ENCODE peak calls at places on chromosome 1, in nine cellular contexts. One of them, this sample, is unnamed.

GRCh38 chr1:117818456-117818855 is 111.0 kb downstream of the GDAP2 start:
- DNase-seq in activated T-cell treated with anti-CD3 and anti-CD28 coated beads for 24 hours: no peak
- DNase-seq in activated T-helper 1 cell treated with anti-CD3 and anti-CD28 coated beads, Interleukin-12 subunit alpha, Interleukin-12 subunit beta, Interleukin-2, Interleukin-4 antibody, amounts not matched to agents 30 ng/mL and 10 ng/mL and 1 ng/mL, durations not matched to agents 14 hours and 24 hours and 36 hours: no peak
- DNase-seq in activated CD4-positive, alpha-beta T cell treated with anti-CD3 and anti-CD28 coated beads for 24 hours: no peak
- DNase-seq in GM12891: no peak
- DNase-seq in retina: no peak
- DNase-seq in nephron progenitor cell: no peak
- DNase-seq in WTC11: no peak
- DNase-seq in A673: no peak
- DNase-seq in this sample: no peak

GRCh38 chr1:201593200-201593828 is 54.4 kb downstream of the NAV1 start:
- DNase-seq in WTC11: no peak
- DNase-seq in nephron progenitor cell: no peak
- DNase-seq in retina: no peak
- DNase-seq in activated T-cell treated with anti-CD3 and anti-CD28 coated beads for 24 hours: no peak
- DNase-seq in activated T-helper 1 cell treated with anti-CD3 and anti-CD28 coated beads, Interleukin-12 subunit alpha, Interleukin-12 subunit beta, Interleukin-2, Interleukin-4 antibody, amounts not matched to agents 30 ng/mL and 10 ng/mL and 1 ng/mL, durations not matched to agents 14 hours and 24 hours and 36 hours: no peak
- DNase-seq in A673: peak; percentile 38
- DNase-seq in GM12891: no peak
- DNase-seq in activated CD4-positive, alpha-beta T cell treated with anti-CD3 and anti-CD28 coated beads for 24 hours: no peak
- DNase-seq in this sample: no peak

GRCh38 chr1:174999216-174999925 is 376 bp upstream of the CACYBP start:
- DNase-seq in retina: peak; percentile 100
- DNase-seq in GM12891: peak; percentile 32
- DNase-seq in activated T-helper 1 cell treated with anti-CD3 and anti-CD28 coated beads, Interleukin-12 subunit alpha, Interleukin-12 subunit beta, Interleukin-2, Interleukin-4 antibody, amounts not matched to agents 30 ng/mL and 10 ng/mL and 1 ng/mL, durations not matched to agents 14 hours and 24 hours and 36 hours: peak; percentile 96
- DNase-seq in activated CD4-positive, alpha-beta T cell treated with anti-CD3 and anti-CD28 coated beads for 24 hours: peak; percentile 93
- DNase-seq in A673: peak; percentile 99
- DNase-seq in activated T-cell treated with anti-CD3 and anti-CD28 coated beads for 24 hours: peak; percentile 97
- DNase-seq in WTC11: peak; percentile 94
- DNase-seq in nephron progenitor cell: peak; percentile 96
- DNase-seq in this sample: peak; percentile 93

GRCh38 chr1:80566123-80566522 is 1234.6 kb upstream of the ADGRL2 start:
- DNase-seq in WTC11: no peak
- DNase-seq in A673: no peak
- DNase-seq in activated CD4-positive, alpha-beta T cell treated with anti-CD3 and anti-CD28 coated beads for 24 hours: no peak
- DNase-seq in GM12891: no peak
- DNase-seq in nephron progenitor cell: no peak
- DNase-seq in retina: no peak
- DNase-seq in activated T-helper 1 cell treated with anti-CD3 and anti-CD28 coated beads, Interleukin-12 subunit alpha, Interleukin-12 subunit beta, Interleukin-2, Interleukin-4 antibody, amounts not matched to agents 30 ng/mL and 10 ng/mL and 1 ng/mL, durations not matched to agents 14 hours and 24 hours and 36 hours: no peak
- DNase-seq in activated T-cell treated with anti-CD3 and anti-CD28 coated beads for 24 hours: no peak
- DNase-seq in this sample: no peak

GRCh38 chr1:217917277-217917887 is 286.2 kb downstream of the SPATA17 start:
- DNase-seq in GM12891: no peak
- DNase-seq in A673: no peak
- DNase-seq in activated CD4-positive, alpha-beta T cell treated with anti-CD3 and anti-CD28 coated beads for 24 hours: no peak
- DNase-seq in retina: no peak
- DNase-seq in nephron progenitor cell: no peak
- DNase-seq in activated T-cell treated with anti-CD3 and anti-CD28 coated beads for 24 hours: no peak
- DNase-seq in activated T-helper 1 cell treated with anti-CD3 and anti-CD28 coated beads, Interleukin-12 subunit alpha, Interleukin-12 subunit beta, Interleukin-2, Interleukin-4 antibody, amounts not matched to agents 30 ng/mL and 10 ng/mL and 1 ng/mL, durations not matched to agents 14 hours and 24 hours and 36 hours: no peak
- DNase-seq in WTC11: no peak
- DNase-seq in this sample: no peak

GRCh38 chr1:51518033-51518729 is 885 bp downstream of the EPS15 start:
- DNase-seq in activated CD4-positive, alpha-beta T cell treated with anti-CD3 and anti-CD28 coated beads for 24 hours: no peak
- DNase-seq in retina: peak; percentile 78
- DNase-seq in A673: peak; percentile 51
- DNase-seq in WTC11: peak; percentile 32
- DNase-seq in GM12891: no peak
- DNase-seq in nephron progenitor cell: peak; percentile 37
- DNase-seq in activated T-helper 1 cell treated with anti-CD3 and anti-CD28 coated beads, Interleukin-12 subunit alpha, Interleukin-12 subunit beta, Interleukin-2, Interleukin-4 antibody, amounts not matched to agents 30 ng/mL and 10 ng/mL and 1 ng/mL, durations not matched to agents 14 hours and 24 hours and 36 hours: peak; percentile 27
- DNase-seq in activated T-cell treated with anti-CD3 and anti-CD28 coated beads for 24 hours: peak; percentile 17
- DNase-seq in this sample: peak; percentile 75

GRCh38 chr1:206912445-206913095 is 9.2 kb downstream of the FCMR start:
- DNase-seq in retina: peak; percentile 73
- DNase-seq in activated T-cell treated with anti-CD3 and anti-CD28 coated beads for 24 hours: peak; percentile 62
- DNase-seq in WTC11: peak; percentile 70
- DNase-seq in activated CD4-positive, alpha-beta T cell treated with anti-CD3 and anti-CD28 coated beads for 24 hours: peak; percentile 45
- DNase-seq in activated T-helper 1 cell treated with anti-CD3 and anti-CD28 coated beads, Interleukin-12 subunit alpha, Interleukin-12 subunit beta, Interleukin-2, Interleukin-4 antibody, amounts not matched to agents 30 ng/mL and 10 ng/mL and 1 ng/mL, durations not matched to agents 14 hours and 24 hours and 36 hours: peak; percentile 49
- DNase-seq in A673: peak; percentile 80
- DNase-seq in GM12891: no peak
- DNase-seq in nephron progenitor cell: peak; percentile 62
- DNase-seq in this sample: peak; percentile 76

GRCh38 chr1:196955926-196956325 is 12.4 kb downstream of the CFHR2 start:
- DNase-seq in activated T-cell treated with anti-CD3 and anti-CD28 coated beads for 24 hours: no peak
- DNase-seq in activated CD4-positive, alpha-beta T cell treated with anti-CD3 and anti-CD28 coated beads for 24 hours: no peak
- DNase-seq in WTC11: no peak
- DNase-seq in A673: no peak
- DNase-seq in activated T-helper 1 cell treated with anti-CD3 and anti-CD28 coated beads, Interleukin-12 subunit alpha, Interleukin-12 subunit beta, Interleukin-2, Interleukin-4 antibody, amounts not matched to agents 30 ng/mL and 10 ng/mL and 1 ng/mL, durations not matched to agents 14 hours and 24 hours and 36 hours: no peak
- DNase-seq in nephron progenitor cell: no peak
- DNase-seq in GM12891: no peak
- DNase-seq in retina: no peak
- DNase-seq in this sample: no peak

GRCh38 chr1:160193091-160193819 is 2.9 kb downstream of the CASQ1 start:
- DNase-seq in activated T-cell treated with anti-CD3 and anti-CD28 coated beads for 24 hours: peak; percentile 74
- DNase-seq in activated CD4-positive, alpha-beta T cell treated with anti-CD3 and anti-CD28 coated beads for 24 hours: peak; percentile 78
- DNase-seq in activated T-helper 1 cell treated with anti-CD3 and anti-CD28 coated beads, Interleukin-12 subunit alpha, Interleukin-12 subunit beta, Interleukin-2, Interleukin-4 antibody, amounts not matched to agents 30 ng/mL and 10 ng/mL and 1 ng/mL, durations not matched to agents 14 hours and 24 hours and 36 hours: peak; percentile 63
- DNase-seq in GM12891: peak; percentile 55
- DNase-seq in A673: peak; percentile 85
- DNase-seq in nephron progenitor cell: peak; percentile 94
- DNase-seq in WTC11: peak; percentile 96
- DNase-seq in retina: peak; percentile 94
- DNase-seq in this sample: peak; percentile 92

GRCh38 chr1:225655509-225656258 is 2.8 kb upstream of the ENAH start:
- DNase-seq in activated CD4-positive, alpha-beta T cell treated with anti-CD3 and anti-CD28 coated beads for 24 hours: no peak
- DNase-seq in activated T-cell treated with anti-CD3 and anti-CD28 coated beads for 24 hours: no peak
- DNase-seq in WTC11: no peak
- DNase-seq in GM12891: no peak
- DNase-seq in activated T-helper 1 cell treated with anti-CD3 and anti-CD28 coated beads, Interleukin-12 subunit alpha, Interleukin-12 subunit beta, Interleukin-2, Interleukin-4 antibody, amounts not matched to agents 30 ng/mL and 10 ng/mL and 1 ng/mL, durations not matched to agents 14 hours and 24 hours and 36 hours: no peak
- DNase-seq in A673: peak; percentile 91
- DNase-seq in retina: no peak
- DNase-seq in nephron progenitor cell: no peak
- DNase-seq in this sample: no peak

GRCh38 chr1:88029142-88029541 is 654.9 kb upstream of the PKN2 start:
- DNase-seq in WTC11: no peak
- DNase-seq in activated T-cell treated with anti-CD3 and anti-CD28 coated beads for 24 hours: no peak
- DNase-seq in activated T-helper 1 cell treated with anti-CD3 and anti-CD28 coated beads, Interleukin-12 subunit alpha, Interleukin-12 subunit beta, Interleukin-2, Interleukin-4 antibody, amounts not matched to agents 30 ng/mL and 10 ng/mL and 1 ng/mL, durations not matched to agents 14 hours and 24 hours and 36 hours: no peak
- DNase-seq in activated CD4-positive, alpha-beta T cell treated with anti-CD3 and anti-CD28 coated beads for 24 hours: no peak
- DNase-seq in nephron progenitor cell: no peak
- DNase-seq in retina: no peak
- DNase-seq in A673: peak; percentile 62
- DNase-seq in GM12891: no peak
- DNase-seq in this sample: no peak

GRCh38 chr1:245448858-245449534 is 294.2 kb downstream of the KIF26B start:
- DNase-seq in GM12891: no peak
- DNase-seq in activated T-helper 1 cell treated with anti-CD3 and anti-CD28 coated beads, Interleukin-12 subunit alpha, Interleukin-12 subunit beta, Interleukin-2, Interleukin-4 antibody, amounts not matched to agents 30 ng/mL and 10 ng/mL and 1 ng/mL, durations not matched to agents 14 hours and 24 hours and 36 hours: no peak
- DNase-seq in retina: no peak
- DNase-seq in WTC11: no peak
- DNase-seq in nephron progenitor cell: no peak
- DNase-seq in activated CD4-positive, alpha-beta T cell treated with anti-CD3 and anti-CD28 coated beads for 24 hours: no peak
- DNase-seq in activated T-cell treated with anti-CD3 and anti-CD28 coated beads for 24 hours: no peak
- DNase-seq in A673: no peak
- DNase-seq in this sample: no peak

GRCh38 chr1:210786546-210786945 is 347.4 kb downstream of the KCNH1 start:
- DNase-seq in A673: no peak
- DNase-seq in retina: no peak
- DNase-seq in nephron progenitor cell: no peak
- DNase-seq in activated CD4-positive, alpha-beta T cell treated with anti-CD3 and anti-CD28 coated beads for 24 hours: no peak
- DNase-seq in GM12891: no peak
- DNase-seq in activated T-cell treated with anti-CD3 and anti-CD28 coated beads for 24 hours: no peak
- DNase-seq in activated T-helper 1 cell treated with anti-CD3 and anti-CD28 coated beads, Interleukin-12 subunit alpha, Interleukin-12 subunit beta, Interleukin-2, Interleukin-4 antibody, amounts not matched to agents 30 ng/mL and 10 ng/mL and 1 ng/mL, durations not matched to agents 14 hours and 24 hours and 36 hours: no peak
- DNase-seq in WTC11: no peak
- DNase-seq in this sample: no peak

GRCh38 chr1:215277537-215277936 is 195.0 kb downstream of the KCNK2 start:
- DNase-seq in retina: no peak
- DNase-seq in activated T-cell treated with anti-CD3 and anti-CD28 coated beads for 24 hours: no peak
- DNase-seq in GM12891: no peak
- DNase-seq in activated CD4-positive, alpha-beta T cell treated with anti-CD3 and anti-CD28 coated beads for 24 hours: no peak
- DNase-seq in nephron progenitor cell: no peak
- DNase-seq in WTC11: no peak
- DNase-seq in activated T-helper 1 cell treated with anti-CD3 and anti-CD28 coated beads, Interleukin-12 subunit alpha, Interleukin-12 subunit beta, Interleukin-2, Interleukin-4 antibody, amounts not matched to agents 30 ng/mL and 10 ng/mL and 1 ng/mL, durations not matched to agents 14 hours and 24 hours and 36 hours: no peak
- DNase-seq in A673: no peak
- DNase-seq in this sample: no peak

GRCh38 chr1:26177182-26177684 is at the start of gene CNKSR1:
- DNase-seq in retina: no peak
- DNase-seq in WTC11: peak; percentile 94
- DNase-seq in activated CD4-positive, alpha-beta T cell treated with anti-CD3 and anti-CD28 coated beads for 24 hours: no peak
- DNase-seq in nephron progenitor cell: no peak
- DNase-seq in activated T-cell treated with anti-CD3 and anti-CD28 coated beads for 24 hours: no peak
- DNase-seq in GM12891: no peak
- DNase-seq in activated T-helper 1 cell treated with anti-CD3 and anti-CD28 coated beads, Interleukin-12 subunit alpha, Interleukin-12 subunit beta, Interleukin-2, Interleukin-4 antibody, amounts not matched to agents 30 ng/mL and 10 ng/mL and 1 ng/mL, durations not matched to agents 14 hours and 24 hours and 36 hours: no peak
- DNase-seq in A673: no peak
- DNase-seq in this sample: no peak

GRCh38 chr1:58755468-58755872 is 28.4 kb downstream of the JUN start:
- DNase-seq in nephron progenitor cell: no peak
- DNase-seq in retina: no peak
- DNase-seq in GM12891: peak; percentile 29
- DNase-seq in WTC11: no peak
- DNase-seq in activated CD4-positive, alpha-beta T cell treated with anti-CD3 and anti-CD28 coated beads for 24 hours: peak; percentile 41
- DNase-seq in activated T-cell treated with anti-CD3 and anti-CD28 coated beads for 24 hours: peak; percentile 51
- DNase-seq in activated T-helper 1 cell treated with anti-CD3 and anti-CD28 coated beads, Interleukin-12 subunit alpha, Interleukin-12 subunit beta, Interleukin-2, Interleukin-4 antibody, amounts not matched to agents 30 ng/mL and 10 ng/mL and 1 ng/mL, durations not matched to agents 14 hours and 24 hours and 36 hours: peak; percentile 48
- DNase-seq in A673: peak; percentile 86
- DNase-seq in this sample: peak; percentile 44

GRCh38 chr1:39609618-39610331 is 29.7 kb downstream of the HEYL start:
- DNase-seq in GM12891: peak; percentile 61
- DNase-seq in activated T-helper 1 cell treated with anti-CD3 and anti-CD28 coated beads, Interleukin-12 subunit alpha, Interleukin-12 subunit beta, Interleukin-2, Interleukin-4 antibody, amounts not matched to agents 30 ng/mL and 10 ng/mL and 1 ng/mL, durations not matched to agents 14 hours and 24 hours and 36 hours: peak; percentile 67
- DNase-seq in retina: peak; percentile 84
- DNase-seq in activated T-cell treated with anti-CD3 and anti-CD28 coated beads for 24 hours: peak; percentile 75
- DNase-seq in WTC11: peak; percentile 96
- DNase-seq in activated CD4-positive, alpha-beta T cell treated with anti-CD3 and anti-CD28 coated beads for 24 hours: peak; percentile 73
- DNase-seq in A673: peak; percentile 69
- DNase-seq in nephron progenitor cell: peak; percentile 83
- DNase-seq in this sample: peak; percentile 83

GRCh38 chr1:198678901-198679329 is 40.1 kb downstream of the PTPRC start:
- DNase-seq in retina: no peak
- DNase-seq in activated T-cell treated with anti-CD3 and anti-CD28 coated beads for 24 hours: no peak
- DNase-seq in nephron progenitor cell: no peak
- DNase-seq in A673: no peak
- DNase-seq in GM12891: no peak
- DNase-seq in activated T-helper 1 cell treated with anti-CD3 and anti-CD28 coated beads, Interleukin-12 subunit alpha, Interleukin-12 subunit beta, Interleukin-2, Interleukin-4 antibody, amounts not matched to agents 30 ng/mL and 10 ng/mL and 1 ng/mL, durations not matched to agents 14 hours and 24 hours and 36 hours: no peak
- DNase-seq in WTC11: no peak
- DNase-seq in activated CD4-positive, alpha-beta T cell treated with anti-CD3 and anti-CD28 coated beads for 24 hours: no peak
- DNase-seq in this sample: peak; percentile 75

This sample was measured in stimulated activated effector memory CD8-positive, alpha-beta T cell treated with anti-CD3 and anti-CD28 coated beads, Interleukin-12 subunit alpha, Interleukin-12 subunit beta, amount 100 ng/mL, for 72 hours.